ENCODE peak calls at places on chromosomes 13 and 19, in nine cellular contexts. E, M, Z, C, R, N, O, U and D are unnamed samples.

GRCh38 chr13:40562975-40563349 is 103.5 kb downstream of the FOXO1 start:
- DNase-seq in E (peak), M (no peak), Z (no peak), C (no peak), R (no peak), N (no peak), O (peak), U (no peak), D (no peak)

GRCh38 chr19:32166238-32166637 is 179.2 kb upstream of the ZNF507 start:
- DNase-seq in E (no peak), M (no peak), Z (no peak), C (no peak), R (no peak), N (no peak), O (no peak), U (no peak), D (no peak)

GRCh38 chr19:6564393-6564792 is 26.6 kb downstream of the CD70 start:
- DNase-seq in E (peak), M (no peak), Z (no peak), C (no peak), R (no peak), N (peak), O (peak), U (no peak), D (no peak)

GRCh38 chr13:85009447-85009846 is 789.8 kb downstream of the SLITRK6 start:
- DNase-seq in E (no peak), M (no peak), Z (no peak), C (no peak), R (no peak), N (no peak), O (no peak), U (no peak), D (no peak)

GRCh38 chr13:111380431-111380830 is 60.0 kb downstream of the TEX29 start:
- DNase-seq in E (no peak), M (no peak), Z (no peak), C (no peak), R (no peak), N (no peak), O (no peak), U (no peak), D (no peak)

GRCh38 chr19:16153582-16154336 is 10.3 kb downstream of the HSH2D start:
- DNase-seq in E (no peak), M (no peak), Z (no peak), C (no peak), R (no peak), N (no peak), O (peak), U (no peak), D (no peak)

GRCh38 chr19:15812059-15812722 is 3.3 kb downstream of the OR10H1 start:
- DNase-seq in E (no peak), M (no peak), Z (no peak), C (peak), R (no peak), N (peak), O (peak), U (no peak), D (no peak)

GRCh38 chr19:50427997-50428425 is 4.7 kb upstream of the MYBPC2 start:
- DNase-seq in E (peak), M (peak), Z (no peak), C (no peak), R (no peak), N (no peak), O (no peak), U (no peak), D (no peak)

GRCh38 chr13:38372818-38373217 is 23.2 kb downstream of the UFM1 start:
- DNase-seq in E (no peak), M (no peak), Z (no peak), C (no peak), R (no peak), N (no peak), O (no peak), U (no peak), D (no peak)

GRCh38 chr19:35675589-35676140 is 9.3 kb downstream of the UPK1A start:
- DNase-seq in E (no peak), M (no peak), Z (no peak), C (no peak), R (no peak), N (no peak), O (no peak), U (no peak), D (no peak)

GRCh38 chr13:113555141-113555540 is 29.4 kb upstream of the TFDP1 start:
- DNase-seq in E (no peak), M (no peak), Z (no peak), C (no peak), R (no peak), N (no peak), O (no peak), U (no peak), D (no peak)

GRCh38 chr19:31497709-31498108 is 148.5 kb upstream of the TSHZ3 start:
- DNase-seq in E (no peak), M (no peak), Z (no peak), C (no peak), R (no peak), N (no peak), O (no peak), U (no peak), D (no peak)

GRCh38 chr19:10068205-10068604 is 17.9 kb upstream of the SHFL start:
- DNase-seq in E (no peak), M (no peak), Z (no peak), C (no peak), R (no peak), N (peak), O (peak), U (no peak), D (no peak)

GRCh38 chr13:91031508-91031907 is 316.0 kb upstream of the MIR17HG start:
- DNase-seq in E (no peak), M (no peak), Z (no peak), C (no peak), R (no peak), N (no peak), O (no peak), U (no peak), D (no peak)

GRCh38 chr19:1745589-1746031 is 7.7 kb upstream of the ONECUT3 start:
- DNase-seq in E (peak), M (no peak), Z (no peak), C (no peak), R (no peak), N (no peak), O (no peak), U (no peak), D (no peak)

GRCh38 chr13:100203696-100204367 is 114.9 kb downstream of the PCCA start:
- DNase-seq in E (peak), M (no peak), Z (no peak), C (no peak), R (no peak), N (peak), O (peak), U (peak), D (no peak)

GRCh38 chr19:45693168-45693788 is 812 bp downstream of the QPCTL start:
- DNase-seq in E (peak), M (peak), Z (peak), C (peak), R (peak), N (peak), O (peak), U (peak), D (peak)